ENCODE peak calls at places on chromosomes 2 and 18, in eight cellular contexts. One of them, this sample, is unnamed.
A peak's percentile ranks its signal among the peaks of the same experiment; 100 is the strongest.

GRCh38 chr2:75646090-75646582 is 447 bp upstream of the MRPL19 start:
- DNase-seq in brain microvascular endothelial cell: no peak
- DNase-seq in uterus: no peak
- DNase-seq in glutamatergic neuron: no peak
- DNase-seq in astrocyte of the spinal cord: no peak
- DNase-seq in lower leg skin: no peak
- DNase-seq in A549: no peak
- DNase-seq in neural progenitor cell: no peak
- DNase-seq in this sample: no peak

GRCh38 chr2:24492283-24493272 is 1.5 kb downstream of the NCOA1 start:
- DNase-seq in brain microvascular endothelial cell: no peak
- DNase-seq in uterus: no peak
- DNase-seq in glutamatergic neuron: no peak
- DNase-seq in astrocyte of the spinal cord: no peak
- DNase-seq in lower leg skin: no peak
- DNase-seq in A549: no peak
- DNase-seq in neural progenitor cell: peak; percentile 38
- DNase-seq in this sample: no peak

GRCh38 chr2:30566675-30567074 is 119.6 kb downstream of the LCLAT1 start:
- DNase-seq in brain microvascular endothelial cell: no peak
- DNase-seq in uterus: no peak
- DNase-seq in glutamatergic neuron: no peak
- DNase-seq in astrocyte of the spinal cord: no peak
- DNase-seq in lower leg skin: no peak
- DNase-seq in A549: no peak
- DNase-seq in neural progenitor cell: no peak
- DNase-seq in this sample: no peak

GRCh38 chr2:134080759-134081158 is 173.1 kb upstream of the MGAT5 start:
- DNase-seq in brain microvascular endothelial cell: no peak
- DNase-seq in uterus: no peak
- DNase-seq in glutamatergic neuron: no peak
- DNase-seq in astrocyte of the spinal cord: no peak
- DNase-seq in lower leg skin: no peak
- DNase-seq in A549: no peak
- DNase-seq in neural progenitor cell: no peak
- DNase-seq in this sample: no peak

GRCh38 chr2:41909584-41909983 is 138.2 kb upstream of the PKDCC start:
- DNase-seq in brain microvascular endothelial cell: no peak
- DNase-seq in uterus: no peak
- DNase-seq in glutamatergic neuron: no peak
- DNase-seq in astrocyte of the spinal cord: peak; percentile 34
- DNase-seq in lower leg skin: no peak
- DNase-seq in A549: no peak
- DNase-seq in neural progenitor cell: peak; percentile 38
- DNase-seq in this sample: no peak

GRCh38 chr2:238122287-238123217 is 15.9 kb upstream of the KLHL30 start:
- DNase-seq in brain microvascular endothelial cell: no peak
- DNase-seq in uterus: no peak
- DNase-seq in glutamatergic neuron: peak; percentile 17
- DNase-seq in astrocyte of the spinal cord: no peak
- DNase-seq in lower leg skin: no peak
- DNase-seq in A549: no peak
- DNase-seq in neural progenitor cell: no peak
- DNase-seq in this sample: no peak

GRCh38 chr18:68219867-68220266 is 495.0 kb downstream of the TMX3 start:
- DNase-seq in brain microvascular endothelial cell: no peak
- DNase-seq in uterus: no peak
- DNase-seq in glutamatergic neuron: no peak
- DNase-seq in astrocyte of the spinal cord: no peak
- DNase-seq in lower leg skin: no peak
- DNase-seq in A549: no peak
- DNase-seq in neural progenitor cell: no peak
- DNase-seq in this sample: no peak

GRCh38 chr2:105904938-105905337 is 160.2 kb downstream of the NCK2 start:
- DNase-seq in brain microvascular endothelial cell: no peak
- DNase-seq in uterus: no peak
- DNase-seq in glutamatergic neuron: no peak
- DNase-seq in astrocyte of the spinal cord: no peak
- DNase-seq in lower leg skin: no peak
- DNase-seq in A549: no peak
- DNase-seq in neural progenitor cell: no peak
- DNase-seq in this sample: no peak

GRCh38 chr2:26672112-26672817 is 20.3 kb upstream of the KCNK3 start:
- DNase-seq in brain microvascular endothelial cell: no peak
- DNase-seq in uterus: no peak
- DNase-seq in glutamatergic neuron: no peak
- DNase-seq in astrocyte of the spinal cord: no peak
- DNase-seq in lower leg skin: no peak
- DNase-seq in A549: no peak
- DNase-seq in neural progenitor cell: no peak
- DNase-seq in this sample: no peak

GRCh38 chr2:86393521-86394490 is 47.4 kb upstream of the KDM3A start:
- DNase-seq in brain microvascular endothelial cell: peak; percentile 19
- DNase-seq in uterus: no peak
- DNase-seq in glutamatergic neuron: no peak
- DNase-seq in astrocyte of the spinal cord: peak; percentile 19
- DNase-seq in lower leg skin: no peak
- DNase-seq in A549: no peak
- DNase-seq in neural progenitor cell: no peak
- DNase-seq in this sample: no peak

GRCh38 chr2:86397989-86398388 is 43.2 kb upstream of the KDM3A start:
- DNase-seq in brain microvascular endothelial cell: no peak
- DNase-seq in uterus: no peak
- DNase-seq in glutamatergic neuron: no peak
- DNase-seq in astrocyte of the spinal cord: no peak
- DNase-seq in lower leg skin: no peak
- DNase-seq in A549: no peak
- DNase-seq in neural progenitor cell: no peak
- DNase-seq in this sample: no peak

GRCh38 chr2:86398911-86399474 is 42.2 kb upstream of the KDM3A start:
- DNase-seq in brain microvascular endothelial cell: no peak
- DNase-seq in uterus: no peak
- DNase-seq in glutamatergic neuron: no peak
- DNase-seq in astrocyte of the spinal cord: no peak
- DNase-seq in lower leg skin: no peak
- DNase-seq in A549: no peak
- DNase-seq in neural progenitor cell: no peak
- DNase-seq in this sample: no peak

GRCh38 chr2:86398500-86398899 is 42.7 kb upstream of the KDM3A start:
- DNase-seq in brain microvascular endothelial cell: no peak
- DNase-seq in uterus: no peak
- DNase-seq in glutamatergic neuron: no peak
- DNase-seq in astrocyte of the spinal cord: peak; percentile 12
- DNase-seq in lower leg skin: no peak
- DNase-seq in A549: no peak
- DNase-seq in neural progenitor cell: no peak
- DNase-seq in this sample: no peak

DNA sequence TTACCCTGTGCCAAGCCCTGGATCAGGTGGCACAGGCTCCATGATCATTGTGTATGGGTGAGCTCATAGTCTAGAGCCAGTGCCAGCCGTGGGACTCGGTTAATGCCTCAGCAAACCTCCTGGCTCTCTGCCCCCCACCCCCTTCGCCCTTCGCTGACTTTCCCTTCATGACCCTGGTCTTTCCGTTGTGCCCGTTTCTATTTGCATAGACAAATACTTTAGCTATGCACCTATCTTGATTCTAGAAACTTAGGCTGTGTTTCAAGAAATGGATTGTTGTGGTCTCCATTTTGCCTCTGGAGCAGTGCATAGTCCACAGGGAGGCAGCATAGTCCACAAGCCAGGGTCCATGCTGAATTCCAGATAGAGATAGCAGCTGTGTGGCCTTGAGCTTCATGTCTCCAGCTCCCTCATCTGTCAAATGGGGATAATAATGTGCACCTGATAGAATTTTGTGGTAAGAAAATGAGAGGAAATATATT is 44.8 kb upstream of the KDM3A start:
- DNase-seq in brain microvascular endothelial cell: peak; percentile 52
- DNase-seq in uterus: no peak
- DNase-seq in glutamatergic neuron: no peak
- DNase-seq in astrocyte of the spinal cord: peak; percentile 18
- DNase-seq in lower leg skin: no peak
- DNase-seq in A549: peak; percentile 38
- DNase-seq in neural progenitor cell: peak; percentile 34
- DNase-seq in this sample: no peak
- TF ChIP-seq CTCF in brain microvascular endothelial cell: peak; percentile 61
- TF ChIP-seq CTCF in uterus: no peak
- TF ChIP-seq CTCF in glutamatergic neuron: no peak
- TF ChIP-seq CTCF in astrocyte of the spinal cord: peak; percentile 49
- TF ChIP-seq CTCF in lower leg skin: no peak
- TF ChIP-seq CTCF in A549: peak; percentile 55
- TF ChIP-seq CTCF in neural progenitor cell: peak; percentile 48
- TF ChIP-seq CTCF in this sample: peak; percentile 48

DNA sequence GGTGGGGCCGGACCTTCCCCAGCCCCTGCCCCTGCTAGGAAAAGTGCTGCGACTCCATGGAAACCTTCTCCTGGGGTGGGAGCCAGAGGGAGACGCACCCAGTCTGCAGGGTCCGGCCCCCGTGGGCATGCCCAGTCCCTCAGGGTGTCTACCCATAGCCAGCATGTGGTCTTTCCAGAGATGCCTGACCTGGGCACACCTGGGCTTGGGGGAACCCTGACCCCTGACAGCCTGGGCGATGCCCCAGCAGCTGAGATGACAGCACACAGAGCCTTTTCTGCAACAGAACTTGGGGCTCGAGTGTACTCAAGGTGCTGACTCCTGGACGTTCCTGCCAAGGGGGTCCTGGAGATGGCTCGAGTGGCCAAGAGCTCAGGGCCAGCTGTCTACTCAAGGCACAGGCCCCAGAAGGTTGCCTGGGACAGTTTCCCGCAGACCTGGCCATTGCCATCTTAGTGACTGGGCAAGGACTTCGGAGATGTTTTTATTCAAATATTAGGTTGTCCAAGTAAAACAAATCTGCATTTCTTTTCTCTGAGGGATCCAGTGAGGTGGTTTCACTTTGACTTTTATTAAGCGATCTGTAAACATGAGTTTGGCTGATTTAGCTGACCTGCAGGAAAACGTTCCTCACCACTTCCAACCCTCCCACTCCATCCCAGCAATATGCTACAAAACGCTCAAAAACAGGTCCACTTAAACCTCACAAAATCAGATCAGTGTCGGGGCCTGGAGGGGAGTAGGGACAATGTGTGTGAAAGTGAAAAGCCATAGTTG is 228.0 kb downstream of the EIPR1 start:
- DNase-seq in brain microvascular endothelial cell: no peak
- DNase-seq in uterus: no peak
- DNase-seq in glutamatergic neuron: no peak
- DNase-seq in astrocyte of the spinal cord: no peak
- DNase-seq in lower leg skin: no peak
- DNase-seq in A549: no peak
- DNase-seq in neural progenitor cell: no peak
- DNase-seq in this sample: no peak
- TF ChIP-seq CTCF in brain microvascular endothelial cell: no peak
- TF ChIP-seq CTCF in uterus: no peak
- TF ChIP-seq CTCF in glutamatergic neuron: no peak
- TF ChIP-seq CTCF in astrocyte of the spinal cord: no peak
- TF ChIP-seq CTCF in lower leg skin: no peak
- TF ChIP-seq CTCF in A549: no peak
- TF ChIP-seq CTCF in neural progenitor cell: no peak
- TF ChIP-seq CTCF in this sample: no peak

GRCh38 chr2:15048000-15048399 is 415.5 kb downstream of the LRATD1 start:
- DNase-seq in brain microvascular endothelial cell: no peak
- DNase-seq in uterus: no peak
- DNase-seq in glutamatergic neuron: no peak
- DNase-seq in astrocyte of the spinal cord: no peak
- DNase-seq in lower leg skin: no peak
- DNase-seq in A549: no peak
- DNase-seq in neural progenitor cell: no peak
- DNase-seq in this sample: no peak
- TF ChIP-seq CTCF in brain microvascular endothelial cell: peak; percentile 3
- TF ChIP-seq CTCF in uterus: no peak
- TF ChIP-seq CTCF in glutamatergic neuron: no peak
- TF ChIP-seq CTCF in astrocyte of the spinal cord: no peak
- TF ChIP-seq CTCF in lower leg skin: no peak
- TF ChIP-seq CTCF in A549: no peak
- TF ChIP-seq CTCF in neural progenitor cell: peak; percentile 15
- TF ChIP-seq CTCF in this sample: no peak

GRCh38 chr2:118315606-118316005 is 227.3 kb downstream of the INSIG2 start:
- DNase-seq in brain microvascular endothelial cell: no peak
- DNase-seq in uterus: no peak
- DNase-seq in glutamatergic neuron: no peak
- DNase-seq in astrocyte of the spinal cord: no peak
- DNase-seq in lower leg skin: no peak
- DNase-seq in A549: no peak
- DNase-seq in neural progenitor cell: no peak
- DNase-seq in this sample: no peak

GRCh38 chr2:118310878-118311442 is 222.7 kb downstream of the INSIG2 start:
- DNase-seq in brain microvascular endothelial cell: no peak
- DNase-seq in uterus: no peak
- DNase-seq in glutamatergic neuron: peak; percentile 40
- DNase-seq in astrocyte of the spinal cord: peak; percentile 2
- DNase-seq in lower leg skin: no peak
- DNase-seq in A549: no peak
- DNase-seq in neural progenitor cell: peak; percentile 54
- DNase-seq in this sample: no peak

GRCh38 chr2:118310016-118310877 is 222.0 kb downstream of the INSIG2 start:
- DNase-seq in brain microvascular endothelial cell: peak; percentile 27
- DNase-seq in uterus: no peak
- DNase-seq in glutamatergic neuron: peak; percentile 33
- DNase-seq in astrocyte of the spinal cord: peak; percentile 62
- DNase-seq in lower leg skin: peak; percentile 91
- DNase-seq in A549: no peak
- DNase-seq in neural progenitor cell: peak; percentile 91
- DNase-seq in this sample: peak; percentile 45

GRCh38 chr2:118309201-118310015 is 221.1 kb downstream of the INSIG2 start:
- DNase-seq in brain microvascular endothelial cell: no peak
- DNase-seq in uterus: no peak
- DNase-seq in glutamatergic neuron: no peak
- DNase-seq in astrocyte of the spinal cord: no peak
- DNase-seq in lower leg skin: no peak
- DNase-seq in A549: no peak
- DNase-seq in neural progenitor cell: peak; percentile 14
- DNase-seq in this sample: no peak

GRCh38 chr2:118312963-118313756 is 224.9 kb downstream of the INSIG2 start:
- DNase-seq in brain microvascular endothelial cell: no peak
- DNase-seq in uterus: no peak
- DNase-seq in glutamatergic neuron: peak; percentile 38
- DNase-seq in astrocyte of the spinal cord: no peak
- DNase-seq in lower leg skin: no peak
- DNase-seq in A549: no peak
- DNase-seq in neural progenitor cell: peak; percentile 20
- DNase-seq in this sample: no peak
- TF ChIP-seq CTCF in brain microvascular endothelial cell: peak; percentile 25
- TF ChIP-seq CTCF in uterus: no peak
- TF ChIP-seq CTCF in glutamatergic neuron: no peak
- TF ChIP-seq CTCF in astrocyte of the spinal cord: no peak
- TF ChIP-seq CTCF in lower leg skin: no peak
- TF ChIP-seq CTCF in A549: no peak
- TF ChIP-seq CTCF in neural progenitor cell: peak; percentile 23
- TF ChIP-seq CTCF in this sample: no peak